ENCODE peak calls at places on chromosomes 11 and 22, in ten cellular contexts. F is SK-N-SH, N is tibial artery, P is pancreas, Q is psoas muscle, W is HepG2, R is hepatocyte, B is A549, A is right lobe of liver, K is H1. E is an unnamed sample.
A peak's percentile ranks its signal among the peaks of the same experiment; 100 is the strongest.

GRCh38 chr11:17593466-17594245 is 46.6 kb downstream of the OTOG start:
- DNase-seq in F (no peak), N (peak; percentile 7), P (no peak), Q (no peak), W (no peak), R (no peak), B (no peak), A (no peak), K (no peak), E (peak; percentile 17)

GRCh38 chr11:78576549-78577097 is 2.0 kb upstream of the NARS2 start:
- DNase-seq in F (no peak), N (no peak), P (no peak), Q (no peak), W (peak; percentile 94), R (no peak), B (no peak), A (no peak), K (no peak), E (no peak)

GRCh38 chr11:30206249-30206996 is 24.4 kb upstream of the FSHB start:
- DNase-seq in F (no peak), N (no peak), P (no peak), Q (no peak), W (no peak), R (no peak), B (no peak), A (no peak), K (no peak), E (no peak)

GRCh38 chr11:44235765-44236201 is 74.2 kb downstream of the ALX4 start:
- DNase-seq in F (no peak), N (no peak), P (no peak), Q (no peak), W (no peak), R (no peak), B (no peak), A (no peak), K (no peak), E (no peak)

GRCh38 chr22:35685731-35686130 is 31.9 kb upstream of the APOL5 start:
- DNase-seq in F (no peak), N (no peak), P (no peak), Q (no peak), W (no peak), R (no peak), B (no peak), A (no peak), K (no peak), E (no peak)

GRCh38 chr11:73317803-73318202 is 9.7 kb downstream of the ARHGEF17 start:
- DNase-seq in F (no peak), N (no peak), P (no peak), Q (peak; percentile 31), W (no peak), R (no peak), B (no peak), A (no peak), K (no peak), E (no peak)

GRCh38 chr22:16819249-16819648 is 6.0 kb downstream of the XKR3 start:
- DNase-seq in F (no peak), N (no peak), P (no peak), Q (no peak), W (no peak), R (no peak), B (no peak), A (no peak), K (no peak), E (no peak)

GRCh38 chr11:24078056-24078455 is 418.8 kb upstream of the LUZP2 start:
- DNase-seq in F (no peak), N (no peak), P (no peak), Q (no peak), W (no peak), R (no peak), B (no peak), A (no peak), K (no peak), E (no peak)

GRCh38 chr11:5891216-5891800 is 1.7 kb upstream of the OR52E5 start:
- DNase-seq in F (peak; percentile 4), N (no peak), P (no peak), Q (no peak), W (no peak), R (no peak), B (peak; percentile 10), A (no peak), K (no peak), E (no peak)

GRCh38 chr11:43021466-43021865 is 290.3 kb upstream of the API5 start:
- DNase-seq in F (peak; percentile 41), N (no peak), P (no peak), Q (no peak), W (peak; percentile 13), R (peak; percentile 5), B (peak; percentile 15), A (no peak), K (no peak), E (no peak)

GRCh38 chr11:70481625-70482528 is 83.5 kb downstream of the CTTN start:
- DNase-seq in F (no peak), N (no peak), P (no peak), Q (peak; percentile 90), W (no peak), R (peak; percentile 41), B (peak; percentile 74), A (peak; percentile 69), K (no peak), E (peak; percentile 76)

GRCh38 chr22:19974233-19974861 is 32.7 kb upstream of the TXNRD2 start:
- DNase-seq in F (peak; percentile 91), N (peak; percentile 45), P (no peak), Q (no peak), W (peak; percentile 75), R (peak; percentile 47), B (peak; percentile 62), A (no peak), K (peak; percentile 86), E (no peak)

GRCh38 chr11:67406420-67406968 is 2.6 kb downstream of the TBC1D10C start:
- DNase-seq in F (no peak), N (no peak), P (no peak), Q (no peak), W (no peak), R (no peak), B (no peak), A (no peak), K (no peak), E (no peak)

GRCh38 chr11:19511413-19512183 is 201.0 kb upstream of the NAV2 start:
- DNase-seq in F (no peak), N (peak; percentile 71), P (peak; percentile 65), Q (peak; percentile 71), W (no peak), R (no peak), B (no peak), A (peak; percentile 86), K (no peak), E (no peak)

GRCh38 chr11:39806652-39807051 is 1652.8 kb downstream of the LRRC4C start:
- DNase-seq in F (no peak), N (no peak), P (no peak), Q (no peak), W (no peak), R (no peak), B (no peak), A (no peak), K (no peak), E (no peak)

GRCh38 chr11:46456676-46457432 is 65.3 kb upstream of the CHRM4 start:
- DNase-seq in F (no peak), N (no peak), P (no peak), Q (no peak), W (no peak), R (no peak), B (no peak), A (no peak), K (no peak), E (no peak)
- H3K27ac ChIP-seq in F (no peak overlapping the region), N (no peak overlapping the region), P (no peak overlapping the region), Q (no peak overlapping the region), W (no peak overlapping the region), R (no peak overlapping the region), B (no peak overlapping the region), A (no peak overlapping the region), K (no peak overlapping the region), E (no peak overlapping the region)

GRCh38 chr11:38598413-38598812 is 2000.4 kb upstream of the RAG2 start:
- DNase-seq in F (no peak), N (no peak), P (no peak), Q (no peak), W (no peak), R (no peak), B (no peak), A (no peak), K (no peak), E (no peak)
- TF ChIP-seq CTCF in F (no peak), N (no peak), P (no peak), Q (no peak), W (no peak), R (no peak), B (no peak), A (no peak), K (no peak), E (no peak)

GRCh38 chr11:96332236-96332761 is 10.7 kb downstream of the MAML2 start:
- DNase-seq in F (no peak), N (no peak), P (no peak), Q (no peak), W (peak; percentile 83), R (no peak), B (no peak), A (no peak), K (no peak), E (no peak)

GRCh38 chr11:96329855-96330510 is 13.0 kb downstream of the MAML2 start:
- DNase-seq in F (no peak), N (no peak), P (no peak), Q (no peak), W (no peak), R (no peak), B (no peak), A (no peak), K (no peak), E (no peak)

GRCh38 chr11:96330511-96330859 is 12.5 kb downstream of the MAML2 start:
- DNase-seq in F (no peak), N (no peak), P (no peak), Q (no peak), W (no peak), R (no peak), B (no peak), A (no peak), K (no peak), E (no peak)

GRCh38 chr11:96333076-96333744 is 9.8 kb downstream of the MAML2 start:
- DNase-seq in F (no peak), N (no peak), P (no peak), Q (no peak), W (no peak), R (no peak), B (no peak), A (no peak), K (no peak), E (no peak)

GRCh38 chr11:96331556-96332168 is 11.3 kb downstream of the MAML2 start:
- DNase-seq in F (no peak), N (no peak), P (no peak), Q (no peak), W (no peak), R (no peak), B (no peak), A (peak; percentile 29), K (no peak), E (peak; percentile 65)
- H3K4me1 ChIP-seq in F (no peaks in the 10 kb centered on the region), N (peaks cover 84% of the 10 kb centered on the region), P (no peaks in the 10 kb centered on the region), Q (no peaks in the 10 kb centered on the region), W (peaks cover 77% of the 10 kb centered on the region), R (peaks cover 63% of the 10 kb centered on the region), B (peaks cover 34% of the 10 kb centered on the region), A (peaks cover 10% of the 10 kb centered on the region), K (peaks cover 3% of the 10 kb centered on the region), E (peaks cover 55% of the 10 kb centered on the region)

DNA sequence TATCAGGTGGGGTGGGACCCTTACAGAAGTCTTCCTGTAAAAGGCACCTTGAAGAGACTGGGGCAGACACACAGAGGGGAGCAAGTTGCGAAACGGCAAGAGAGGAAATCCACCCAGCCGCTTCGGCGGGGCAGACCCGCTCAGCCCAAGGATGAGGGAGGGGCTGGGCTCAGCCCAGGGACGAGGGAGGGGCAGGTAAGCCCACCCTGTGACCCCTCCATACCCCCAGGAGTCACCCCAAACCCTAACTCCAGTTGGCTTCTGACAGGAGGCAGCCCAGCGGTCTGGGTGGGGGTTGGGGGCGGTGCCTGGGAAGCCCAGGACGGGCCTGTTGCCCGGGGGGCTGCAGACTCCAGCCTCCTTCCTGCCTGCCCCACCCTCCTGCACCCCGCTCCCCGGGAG is 971 bp downstream of the OSBPL5 start:
- DNase-seq in F (peak; percentile 59), N (peak; percentile 19), P (peak; percentile 55), Q (peak; percentile 54), W (no peak), R (no peak), B (no peak), A (peak; percentile 16), K (no peak), E (peak; percentile 77)
- H3K27ac ChIP-seq in F (no peak overlapping the region), N (peak overlapping the region; percentile 90), P (no peak overlapping the region), Q (peak overlapping the region; percentile 64), W (no peak overlapping the region), R (no peak overlapping the region), B (peak overlapping the region; percentile 97), A (no peak overlapping the region), K (no peak overlapping the region), E (peak overlapping the region; percentile 80)

E was measured in left lung.